ENCODE peak calls at places on chromosomes 1 and 21, in ten cellular contexts. F is T-helper 1 cell, X is T follicular helper cell, H is NCI-H748 treated with DMSO at 0.1 percent for 48 hours, I is GM12865, S is T-helper 17 cell, U is RPMI7951, E is amygdala, C is astrocyte of the spinal cord, N is AG09319. V is an unnamed sample.

GRCh38 chr1:245448858-245449534 is 294.2 kb downstream of the KIF26B start:
- DNase-seq in F (no peak), X (no peak), H (no peak), I (no peak), S (no peak), U (no peak), E (no peak), C (peak; percentile 50), N (no peak), V (no peak)

GRCh38 chr21:39364949-39365348 is 16.1 kb upstream of the HMGN1 start:
- DNase-seq in F (no peak), X (no peak), H (no peak), I (no peak), S (no peak), U (no peak), E (no peak), C (no peak), N (no peak), V (no peak)

GRCh38 chr21:38330671-38331070 is 73.9 kb downstream of the KCNJ15 start:
- DNase-seq in F (no peak), X (no peak), H (no peak), I (no peak), S (no peak), U (no peak), E (no peak), C (no peak), N (no peak), V (no peak)

GRCh38 chr1:92411511-92411910 is 75.2 kb downstream of the GFI1 start:
- DNase-seq in F (no peak), X (no peak), H (no peak), I (no peak), S (no peak), U (peak; percentile 69), E (no peak), C (peak; percentile 61), N (peak; percentile 44), V (no peak)

GRCh38 chr21:45780647-45781046 is 137.1 kb downstream of the PCBP3 start:
- DNase-seq in F (no peak), X (no peak), H (no peak), I (no peak), S (no peak), U (no peak), E (no peak), C (no peak), N (no peak), V (no peak)

GRCh38 chr1:43552813-43553212 is 22.1 kb downstream of the PTPRF start:
- DNase-seq in F (no peak), X (no peak), H (no peak), I (no peak), S (no peak), U (no peak), E (no peak), C (no peak), N (no peak), V (no peak)

GRCh38 chr1:14836426-14837140 is 238.1 kb downstream of the KAZN start:
- DNase-seq in F (no peak), X (no peak), H (no peak), I (no peak), S (no peak), U (no peak), E (no peak), C (no peak), N (no peak), V (no peak)

GRCh38 chr1:39538531-39539251 is 37.9 kb downstream of the PABPC4 start:
- DNase-seq in F (no peak), X (no peak), H (no peak), I (no peak), S (no peak), U (no peak), E (no peak), C (peak; percentile 10), N (no peak), V (no peak)

GRCh38 chr1:205532996-205533728 is 28.7 kb downstream of the CDK18 start:
- DNase-seq in F (no peak), X (no peak), H (no peak), I (no peak), S (no peak), U (no peak), E (no peak), C (no peak), N (no peak), V (no peak)

V was measured in activated T-helper 2 cell treated with anti-CD3 and anti-CD28 coated beads, Interferon-gamma antibody, Interleukin-2, Interleukin-4, amounts not matched to agents 10 μg/mL and 5 μg/mL and 100 μg/mL, durations not matched to agents 14 hours and 24 hours and 36 hours.